ENCODE peak calls at places on chromosomes 12 and 14, in five cellular contexts. B is CD4-positive, CD25-positive, alpha-beta regulatory T cell; P is T-helper 2 cell; Q is NCI-H1092; L is BE2C. K is an unnamed sample.

GRCh38 chr12:91492648-91493047 is 310.0 kb upstream of the DCN start:
- DNase-seq in B (no peak), P (no peak), Q (no peak), L (no peak), K (no peak)

GRCh38 chr12:13383379-13383778 is 186.9 kb downstream of the EMP1 start:
- DNase-seq in B (no peak), P (no peak), Q (no peak), L (no peak), K (peak)

GRCh38 chr12:96193725-96194571 is at the start of gene ELK3:
- DNase-seq in B (peak), P (peak), Q (peak), L (peak), K (peak)

GRCh38 chr14:96225745-96226151 is 21.1 kb downstream of the BDKRB2 start:
- DNase-seq in B (no peak), P (no peak), Q (no peak), L (peak), K (peak)

GRCh38 chr12:5964913-5965900 is 20.1 kb upstream of the ANO2 start:
- DNase-seq in B (no peak), P (no peak), Q (no peak), L (no peak), K (no peak)

GRCh38 chr12:26275313-26276257 is 80.2 kb downstream of the SSPN start:
- DNase-seq in B (no peak), P (no peak), Q (no peak), L (no peak), K (no peak)

GRCh38 chr12:25301798-25302197 is 51.1 kb upstream of the KRAS start:
- DNase-seq in B (no peak), P (no peak), Q (no peak), L (no peak), K (no peak)

GRCh38 chr12:24113701-24114100 is 164.2 kb upstream of the SOX5 start:
- DNase-seq in B (no peak), P (no peak), Q (no peak), L (no peak), K (no peak)

K was measured in SW480.